ENCODE peak calls at places on chromosomes 3 and 15, in four cellular contexts. One of them, this sample, is unnamed.

GRCh38 chr3:186953011-186953487 is 22.7 kb downstream of the ST6GAL1 start:
- DNase-seq in HepG2: no peak
- DNase-seq in H1: no peak
- DNase-seq in GM12891: no peak
- DNase-seq in this sample: no peak

GRCh38 chr3:106826861-106827311 is 550.4 kb upstream of the CCDC54 start:
- DNase-seq in H1: no peak
- DNase-seq in HepG2: no peak
- DNase-seq in GM12891: no peak
- DNase-seq in this sample: no peak

GRCh38 chr3:101039285-101039684 is 46.1 kb upstream of the ABI3BP start:
- DNase-seq in H1: no peak
- DNase-seq in HepG2: no peak
- DNase-seq in GM12891: no peak
- DNase-seq in this sample: no peak

GRCh38 chr15:50798684-50799083 is 33.2 kb upstream of the SPPL2A start:
- DNase-seq in HepG2: no peak
- DNase-seq in H1: no peak
- DNase-seq in GM12891: no peak
- DNase-seq in this sample: no peak

GRCh38 chr3:45317710-45318109 is 70.7 kb upstream of the LARS2 start:
- DNase-seq in HepG2: no peak
- DNase-seq in GM12891: no peak
- DNase-seq in H1: no peak
- DNase-seq in this sample: no peak

GRCh38 chr15:101149864-101150722 is 101.8 kb downstream of the CHSY1 start:
- DNase-seq in H1: no peak
- DNase-seq in HepG2: no peak
- DNase-seq in GM12891: no peak
- DNase-seq in this sample: no peak

GRCh38 chr15:81303241-81304225 is 20.4 kb downstream of the STARD5 start:
- DNase-seq in HepG2: no peak
- DNase-seq in GM12891: no peak
- DNase-seq in H1: peak
- DNase-seq in this sample: no peak

GRCh38 chr3:10845240-10845761 is 29.3 kb downstream of the SLC6A11 start:
- DNase-seq in H1: no peak
- DNase-seq in HepG2: no peak
- DNase-seq in GM12891: no peak
- DNase-seq in this sample: no peak

GRCh38 chr15:40986820-40987219 is 33.5 kb downstream of the CHAC1 start:
- DNase-seq in HepG2: no peak
- DNase-seq in GM12891: no peak
- DNase-seq in H1: no peak
- DNase-seq in this sample: no peak

GRCh38 chr3:18070944-18071343 is 328.5 kb upstream of the TBC1D5 start:
- DNase-seq in HepG2: no peak
- DNase-seq in H1: no peak
- DNase-seq in GM12891: no peak
- DNase-seq in this sample: no peak

GRCh38 chr3:189277711-189278110 is 105.9 kb downstream of the TPRG1 start:
- DNase-seq in GM12891: no peak
- DNase-seq in H1: no peak
- DNase-seq in HepG2: no peak
- DNase-seq in this sample: no peak

GRCh38 chr3:197021729-197022404 is 7.8 kb downstream of the MELTF start:
- DNase-seq in HepG2: no peak
- DNase-seq in GM12891: peak
- DNase-seq in H1: no peak
- DNase-seq in this sample: no peak

GRCh38 chr3:36095238-36095637 is 285.1 kb upstream of the STAC start:
- DNase-seq in HepG2: no peak
- DNase-seq in H1: no peak
- DNase-seq in GM12891: no peak
- DNase-seq in this sample: no peak

GRCh38 chr15:41930221-41930866 is 36.5 kb upstream of the SPTBN5 start:
- DNase-seq in HepG2: peak
- DNase-seq in GM12891: no peak
- DNase-seq in H1: no peak
- DNase-seq in this sample: no peak

GRCh38 chr3:4323246-4324027 is 20.3 kb downstream of the SETMAR start:
- DNase-seq in GM12891: no peak
- DNase-seq in H1: no peak
- DNase-seq in HepG2: no peak
- DNase-seq in this sample: no peak

GRCh38 chr15:100928632-100929280 is 9.6 kb downstream of the LRRK1 start:
- DNase-seq in H1: no peak
- DNase-seq in GM12891: no peak
- DNase-seq in HepG2: no peak
- DNase-seq in this sample: no peak

GRCh38 chr3:53744351-53744750 is 101.9 kb downstream of the CHDH start:
- DNase-seq in H1: no peak
- DNase-seq in HepG2: no peak
- DNase-seq in GM12891: peak
- DNase-seq in this sample: no peak

GRCh38 chr3:111669926-111670630 is 74.9 kb upstream of the ZBED2 start:
- DNase-seq in GM12891: no peak
- DNase-seq in H1: no peak
- DNase-seq in HepG2: no peak
- DNase-seq in this sample: no peak

GRCh38 chr15:55791576-55792400 is 48.8 kb upstream of the PRTG start:
- DNase-seq in HepG2: no peak
- DNase-seq in H1: no peak
- DNase-seq in GM12891: no peak
- DNase-seq in this sample: no peak

GRCh38 chr3:46612324-46612723 is at the start of gene FAM240A:
- DNase-seq in GM12891: no peak
- DNase-seq in H1: peak
- DNase-seq in HepG2: no peak
- DNase-seq in this sample: no peak

GRCh38 chr3:16824085-16824696 is 60.6 kb upstream of the PLCL2 start:
- DNase-seq in HepG2: no peak
- DNase-seq in GM12891: no peak
- DNase-seq in H1: no peak
- DNase-seq in this sample: no peak

GRCh38 chr15:38053244-38053643 is 118.8 kb downstream of the TMCO5A start:
- DNase-seq in H1: no peak
- DNase-seq in HepG2: no peak
- DNase-seq in GM12891: no peak
- DNase-seq in this sample: no peak

GRCh38 chr15:82832601-82833209 is 23.3 kb downstream of the WHAMM start:
- DNase-seq in H1: no peak
- DNase-seq in GM12891: peak
- DNase-seq in HepG2: no peak
- DNase-seq in this sample: no peak

GRCh38 chr15:98958076-98958475 is 49.5 kb downstream of the PGPEP1L start:
- DNase-seq in H1: no peak
- DNase-seq in GM12891: no peak
- DNase-seq in HepG2: no peak
- DNase-seq in this sample: no peak

DNA sequence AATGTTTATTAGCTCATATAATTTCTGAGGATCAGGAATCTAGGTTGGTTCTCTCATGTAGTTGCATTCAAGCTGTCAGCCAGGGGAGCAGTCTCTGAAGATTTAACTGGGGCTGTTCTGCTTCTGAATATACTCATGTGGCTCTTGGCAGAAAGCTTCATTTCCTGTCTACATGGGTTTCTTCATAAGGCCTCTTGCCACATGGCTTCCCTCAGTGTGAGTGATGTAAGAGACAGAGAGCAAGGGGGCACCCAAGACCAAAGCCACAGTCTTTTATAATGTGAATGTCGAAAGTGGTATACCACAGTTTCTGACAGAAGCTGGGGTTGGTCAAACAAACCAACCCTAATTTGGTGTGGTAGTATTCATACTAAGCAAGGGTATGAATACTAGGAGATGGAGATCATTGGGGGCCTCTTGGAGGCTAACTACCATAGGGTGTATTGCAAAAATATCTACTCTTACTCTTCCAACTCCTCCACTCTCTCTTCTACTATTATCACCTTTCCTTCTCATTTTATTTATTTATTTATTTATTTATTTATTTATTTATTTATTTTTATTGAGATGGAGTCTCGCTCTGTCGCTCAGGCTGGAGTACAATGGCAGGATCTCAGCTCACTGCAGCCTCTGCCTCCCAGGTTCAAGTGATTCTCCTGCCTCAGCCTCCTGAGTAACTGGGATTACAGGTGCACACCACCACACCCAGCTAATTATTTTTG is 123.8 kb downstream of the B3GALNT1 start:
- DNase-seq in GM12891: no peak
- DNase-seq in HepG2: no peak
- DNase-seq in H1: no peak
- DNase-seq in this sample: no peak
- TF ChIP-seq TAF1 in GM12891: no peak
- TF ChIP-seq TAF1 in HepG2: no peak
- TF ChIP-seq TAF1 in H1: no peak
- TF ChIP-seq TAF1 in this sample: no peak

DNA sequence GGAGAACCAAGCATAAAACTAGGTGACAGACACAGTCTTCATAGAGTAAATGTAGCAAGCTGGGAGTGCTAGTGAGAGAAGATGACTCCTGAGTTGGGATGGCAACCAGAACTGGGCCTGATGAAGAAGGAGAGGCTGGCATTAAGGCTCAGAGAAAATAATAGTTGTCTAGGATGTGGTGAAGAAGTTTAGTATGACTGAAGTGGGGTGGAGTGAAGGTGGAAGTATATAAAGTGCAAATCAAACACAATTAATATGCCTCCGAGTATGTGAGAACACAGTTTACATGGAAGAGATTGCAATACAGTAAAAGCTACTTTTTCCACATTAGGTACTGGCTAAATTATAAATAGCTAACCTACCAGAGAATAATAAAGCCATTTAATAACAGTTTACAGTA is 243.9 kb downstream of the SLC9A9 start:
- DNase-seq in GM12891: no peak
- DNase-seq in H1: no peak
- DNase-seq in HepG2: no peak
- DNase-seq in this sample: no peak
- TF ChIP-seq POLR2AphosphoS5 in GM12891: no peak
- TF ChIP-seq POLR2AphosphoS5 in H1: no peak
- TF ChIP-seq POLR2AphosphoS5 in HepG2: no peak
- TF ChIP-seq POLR2AphosphoS5 in this sample: no peak

GRCh38 chr3:134312873-134313838 is 61.1 kb downstream of the AMOTL2 start:
- DNase-seq in H1: peak
- DNase-seq in HepG2: peak
- DNase-seq in GM12891: no peak
- DNase-seq in this sample: no peak
- TF ChIP-seq POLR2A in H1: peak
- TF ChIP-seq POLR2A in HepG2: peak
- TF ChIP-seq POLR2A in GM12891: no peak
- TF ChIP-seq POLR2A in this sample: no peak

DNA sequence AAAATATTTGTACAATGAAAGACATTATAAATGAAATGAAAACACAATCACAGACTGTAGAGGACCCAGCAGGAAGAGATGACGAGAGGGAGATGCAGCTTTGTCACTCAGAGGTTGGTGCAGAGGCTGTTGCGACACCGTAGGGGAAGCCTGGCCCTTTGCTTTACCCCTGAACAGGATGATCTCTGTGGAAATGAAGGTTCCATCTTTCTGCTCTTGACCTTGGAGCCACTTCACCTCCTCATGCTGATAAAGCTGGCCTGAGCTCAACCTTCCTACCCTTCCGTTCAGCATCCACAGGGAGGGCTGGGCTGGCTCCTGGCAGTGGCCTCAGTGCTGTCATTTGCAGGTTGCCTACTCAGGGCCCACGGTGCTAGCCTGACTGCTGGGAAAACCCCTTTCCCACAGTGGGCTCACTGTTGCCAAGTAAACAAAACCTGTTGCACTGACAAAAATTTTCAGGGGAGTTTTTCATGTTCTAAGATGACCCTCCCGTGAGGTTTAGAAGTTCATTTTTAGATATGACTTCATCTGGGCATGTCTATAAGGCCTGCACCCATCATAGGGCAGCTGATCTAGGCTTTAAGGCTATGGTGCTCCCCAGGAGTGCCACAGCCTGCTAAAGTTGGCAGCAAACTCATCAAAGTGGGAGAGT is 3.0 kb upstream of the CD80 start:
- DNase-seq in HepG2: no peak
- DNase-seq in GM12891: no peak
- DNase-seq in H1: no peak
- DNase-seq in this sample: peak
- TF ChIP-seq TAF1 in HepG2: no peak
- TF ChIP-seq TAF1 in GM12891: peak
- TF ChIP-seq TAF1 in H1: no peak
- TF ChIP-seq TAF1 in this sample: peak

This sample was measured in GM12892.